ENCODE peak calls at places on chromosomes 12 and 14, in four cellular contexts. One of them, this sample, is unnamed.

GRCh38 chr12:80939231-80939950 is 1.7 kb upstream of the LIN7A start:
- DNase-seq in GM23248: no peak
- DNase-seq in RWPE1: no peak
- DNase-seq in activated CD4-positive, alpha-beta T cell treated with anti-CD3 and anti-CD28 coated beads for 24 hours: no peak
- DNase-seq in this sample: no peak

GRCh38 chr14:24094839-24095195 is 706 bp downstream of the PCK2 start:
- DNase-seq in GM23248: no peak
- DNase-seq in RWPE1: no peak
- DNase-seq in activated CD4-positive, alpha-beta T cell treated with anti-CD3 and anti-CD28 coated beads for 24 hours: no peak
- DNase-seq in this sample: no peak

GRCh38 chr12:53065975-53066593 is 13.1 kb downstream of the SPRYD3 start:
- DNase-seq in GM23248: peak; percentile 89
- DNase-seq in RWPE1: peak; percentile 88
- DNase-seq in activated CD4-positive, alpha-beta T cell treated with anti-CD3 and anti-CD28 coated beads for 24 hours: peak; percentile 62
- DNase-seq in this sample: peak; percentile 70

GRCh38 chr12:6360080-6360571 is 15.2 kb downstream of the SCNN1A start:
- DNase-seq in GM23248: no peak
- DNase-seq in RWPE1: no peak
- DNase-seq in activated CD4-positive, alpha-beta T cell treated with anti-CD3 and anti-CD28 coated beads for 24 hours: no peak
- DNase-seq in this sample: no peak

GRCh38 chr12:47121146-47121545 is 41.4 kb upstream of the AMIGO2 start:
- DNase-seq in GM23248: peak; percentile 57
- DNase-seq in RWPE1: peak; percentile 15
- DNase-seq in activated CD4-positive, alpha-beta T cell treated with anti-CD3 and anti-CD28 coated beads for 24 hours: no peak
- DNase-seq in this sample: no peak

GRCh38 chr12:124647316-124647715 is 79.9 kb upstream of the NCOR2 start:
- DNase-seq in GM23248: no peak
- DNase-seq in RWPE1: no peak
- DNase-seq in activated CD4-positive, alpha-beta T cell treated with anti-CD3 and anti-CD28 coated beads for 24 hours: no peak
- DNase-seq in this sample: no peak

GRCh38 chr12:12095016-12095415 is 24.3 kb downstream of the BCL2L14 start:
- DNase-seq in GM23248: no peak
- DNase-seq in RWPE1: no peak
- DNase-seq in activated CD4-positive, alpha-beta T cell treated with anti-CD3 and anti-CD28 coated beads for 24 hours: no peak
- DNase-seq in this sample: no peak

GRCh38 chr12:23771230-23771949 is 178.1 kb downstream of the SOX5 start:
- DNase-seq in GM23248: no peak
- DNase-seq in RWPE1: no peak
- DNase-seq in activated CD4-positive, alpha-beta T cell treated with anti-CD3 and anti-CD28 coated beads for 24 hours: no peak
- DNase-seq in this sample: no peak

GRCh38 chr14:66206554-66206953 is 279.6 kb upstream of the CCDC196 start:
- DNase-seq in GM23248: no peak
- DNase-seq in RWPE1: no peak
- DNase-seq in activated CD4-positive, alpha-beta T cell treated with anti-CD3 and anti-CD28 coated beads for 24 hours: no peak
- DNase-seq in this sample: no peak

GRCh38 chr12:48907243-48907642 is 18.0 kb downstream of the FKBP11 start:
- DNase-seq in GM23248: no peak
- DNase-seq in RWPE1: no peak
- DNase-seq in activated CD4-positive, alpha-beta T cell treated with anti-CD3 and anti-CD28 coated beads for 24 hours: no peak
- DNase-seq in this sample: no peak

GRCh38 chr12:21615441-21615840 is 10.8 kb upstream of the GYS2 start:
- DNase-seq in GM23248: peak; percentile 24
- DNase-seq in RWPE1: no peak
- DNase-seq in activated CD4-positive, alpha-beta T cell treated with anti-CD3 and anti-CD28 coated beads for 24 hours: no peak
- DNase-seq in this sample: no peak

GRCh38 chr12:54277823-54278276 is 2.1 kb downstream of the CBX5 start:
- DNase-seq in GM23248: peak; percentile 85
- DNase-seq in RWPE1: no peak
- DNase-seq in activated CD4-positive, alpha-beta T cell treated with anti-CD3 and anti-CD28 coated beads for 24 hours: no peak
- DNase-seq in this sample: no peak

GRCh38 chr14:68784995-68785816 is 7.7 kb downstream of the ZFP36L1 start:
- DNase-seq in GM23248: peak; percentile 94
- DNase-seq in RWPE1: peak; percentile 89
- DNase-seq in activated CD4-positive, alpha-beta T cell treated with anti-CD3 and anti-CD28 coated beads for 24 hours: no peak
- DNase-seq in this sample: no peak

GRCh38 chr12:11482955-11483354 is 87.6 kb upstream of the PRB2 start:
- DNase-seq in GM23248: peak; percentile 41
- DNase-seq in RWPE1: no peak
- DNase-seq in activated CD4-positive, alpha-beta T cell treated with anti-CD3 and anti-CD28 coated beads for 24 hours: no peak
- DNase-seq in this sample: no peak

GRCh38 chr12:23834076-23834475 is 115.4 kb downstream of the SOX5 start:
- DNase-seq in GM23248: no peak
- DNase-seq in RWPE1: no peak
- DNase-seq in activated CD4-positive, alpha-beta T cell treated with anti-CD3 and anti-CD28 coated beads for 24 hours: no peak
- DNase-seq in this sample: no peak

GRCh38 chr14:64942531-64943111 is at the start of gene GPX2:
- DNase-seq in GM23248: no peak
- DNase-seq in RWPE1: peak; percentile 53
- DNase-seq in activated CD4-positive, alpha-beta T cell treated with anti-CD3 and anti-CD28 coated beads for 24 hours: no peak
- DNase-seq in this sample: no peak

This sample was measured in neuronal stem cell.